ENCODE peak calls at places on chromosomes 7 and 10, in four cellular contexts. T is HS-5, S is NCI-H774, X is AG04450. B is an unnamed sample.

GRCh38 chr7:65250697-65251395 is 122.8 kb upstream of the ZNF92 start:
- DNase-seq in T (no peak), S (no peak), X (no peak), B (no peak)

GRCh38 chr7:64515330-64515729 is 47.5 kb downstream of the ZNF680 start:
- DNase-seq in T (no peak), S (no peak), X (no peak), B (no peak)

GRCh38 chr7:23347682-23348180 is 48.6 kb downstream of the MALSU1 start:
- DNase-seq in T (peak; percentile 79), S (no peak), X (no peak), B (no peak)

GRCh38 chr10:19683326-19683725 is 132.9 kb upstream of the PLXDC2 start:
- DNase-seq in T (no peak), S (no peak), X (no peak), B (no peak)

GRCh38 chr7:42091461-42092229 is 145.4 kb downstream of the GLI3 start:
- DNase-seq in T (no peak), S (peak; percentile 7), X (no peak), B (no peak)

GRCh38 chr7:16554518-16555236 is 28.1 kb downstream of the LRRC72 start:
- DNase-seq in T (no peak), S (no peak), X (no peak), B (no peak)

GRCh38 chr10:95331596-95332130 is 40.9 kb upstream of the PDLIM1 start:
- DNase-seq in T (no peak), S (no peak), X (no peak), B (no peak)

GRCh38 chr7:613442-614140 is 93.9 kb upstream of the PDGFA start:
- DNase-seq in T (no peak), S (no peak), X (no peak), B (no peak)

GRCh38 chr7:80453699-80454340 is 58.0 kb downstream of the GNAT3 start:
- DNase-seq in T (no peak), S (peak; percentile 21), X (no peak), B (no peak)

GRCh38 chr10:122639801-122640200 is 59.8 kb downstream of the C10orf120 start:
- DNase-seq in T (no peak), S (no peak), X (no peak), B (no peak)

GRCh38 chr7:116706668-116707126 is 34.7 kb downstream of the MET start:
- DNase-seq in T (no peak), S (no peak), X (no peak), B (no peak)

GRCh38 chr7:95986136-95986535 is 213.8 kb downstream of the DYNC1I1 start:
- DNase-seq in T (no peak), S (no peak), X (no peak), B (no peak)

GRCh38 chr10:102120987-102121738 is 995 bp upstream of the LDB1 start:
- DNase-seq in T (no peak), S (no peak), X (peak; percentile 84), B (peak; percentile 28)

B was measured in NCI-H1436.